ENCODE peak calls at places on chromosomes 5 and 9, in six cellular contexts. V is naive thymus-derived CD4-positive, alpha-beta T cell; Z is esophagus squamous epithelium; O is upper lobe of right lung; F is heart left ventricle; K is lung. R is an unnamed sample. For H3K4me1, the result is how much of the 10 kb centered on the place peaks cover.

GRCh38 chr5:174731214-174732039 is 7.0 kb downstream of the MSX2 start:
- DNase-seq in F (no peak), V (no peak), Z (no peak), K (no peak), O (no peak), R (no peak)

GRCh38 chr5:94395468-94395867 is 222.9 kb downstream of the KIAA0825 start:
- DNase-seq in V (no peak), F (no peak), Z (no peak), O (no peak), K (no peak), R (no peak)

GRCh38 chr5:75723378-75723777 is 6.1 kb upstream of the POC5 start:
- DNase-seq in O (no peak), Z (no peak), F (no peak), K (no peak), V (no peak), R (no peak)

GRCh38 chr5:56450766-56451165 is 217.6 kb upstream of the ANKRD55 start:
- DNase-seq in F (no peak), Z (no peak), O (no peak), K (no peak), V (no peak), R (no peak)

GRCh38 chr5:103466494-103466893 is 96.1 kb downstream of the NUDT12 start:
- DNase-seq in F (no peak), K (no peak), O (no peak), V (no peak), Z (no peak), R (no peak)

GRCh38 chr5:103774736-103775135 is 212.1 kb upstream of the NUDT12 start:
- DNase-seq in V (no peak), F (no peak), Z (no peak), K (no peak), O (no peak), R (no peak)

GRCh38 chr5:43305948-43306563 is 7.2 kb downstream of the HMGCS1 start:
- DNase-seq in K (no peak), F (no peak), O (no peak), Z (no peak), V (peak), R (no peak)

GRCh38 chr5:643811-644271 is 31.7 kb downstream of the CEP72 start:
- DNase-seq in K (no peak), F (no peak), V (no peak), Z (no peak), O (peak), R (no peak)

GRCh38 chr5:58963821-58964220 is 380.9 kb downstream of the RAB3C start:
- DNase-seq in F (no peak), K (no peak), Z (no peak), O (no peak), V (no peak), R (no peak)

GRCh38 chr9:19894975-19895374 is 106.1 kb upstream of the SLC24A2 start:
- DNase-seq in Z (no peak), F (no peak), K (no peak), O (no peak), V (no peak), R (no peak)

GRCh38 chr5:104754311-104754995 is 1191.9 kb upstream of the NUDT12 start:
- DNase-seq in F (no peak), Z (no peak), V (no peak), K (no peak), O (no peak), R (no peak)

GRCh38 chr5:111735829-111736228 is 21.2 kb downstream of the NREP start:
- DNase-seq in V (no peak), Z (no peak), K (peak), F (peak), O (no peak), R (no peak)

GRCh38 chr9:2711716-2712115 is 5.6 kb upstream of the KCNV2 start:
- DNase-seq in Z (no peak), O (no peak), F (no peak), K (no peak), V (no peak), R (no peak)

GRCh38 chr9:95297760-95298159 is 19.7 kb downstream of the FANCC start:
- DNase-seq in O (no peak), F (no peak), V (no peak), K (no peak), Z (no peak), R (no peak)

GRCh38 chr9:8208465-8208864 is 408.9 kb upstream of the DMAC1 start:
- DNase-seq in V (no peak), O (no peak), K (no peak), F (no peak), Z (no peak), R (no peak)
- H3K4me1 ChIP-seq in V (under half), O (under half), K (under half), F (under half), Z (under half), R (under half)

DNA sequence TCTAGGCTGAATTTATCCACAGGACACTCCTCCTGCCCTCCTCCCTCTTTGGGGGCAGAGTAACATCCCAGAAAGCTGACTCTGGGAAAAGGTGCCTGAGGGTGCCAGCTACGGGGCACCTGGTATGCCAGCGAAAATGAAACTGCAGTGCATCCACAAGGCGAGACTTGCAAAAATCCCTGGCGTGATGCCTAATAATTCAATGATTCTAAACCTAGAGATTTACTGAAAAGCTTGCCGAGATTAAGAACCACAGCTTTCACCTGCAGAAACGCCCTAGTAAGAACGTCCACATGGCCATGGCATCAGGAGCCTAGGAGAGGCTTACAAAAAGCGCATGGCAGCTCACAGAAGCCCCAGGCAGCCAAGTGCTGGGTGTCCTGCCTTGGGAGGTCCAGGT is 20.9 kb downstream of the CCNJL start:
- DNase-seq in V (no peak), Z (no peak), F (no peak), O (no peak), K (no peak), R (no peak)
- H3K4me1 ChIP-seq in V (under half), Z (under half), F (under half), O (under half), K (under half), R (under half)

GRCh38 chr5:136891601-136892000 is 526.3 kb upstream of the TRPC7 start:
- DNase-seq in Z (no peak), K (no peak), F (no peak), V (no peak), O (no peak), R (no peak)
- H3K4me1 ChIP-seq in Z (under half), K (under half), F (under half), V (under half), O (under half), R (under half)

GRCh38 chr9:4793412-4794005 is 765 bp downstream of the RCL1 start:
- DNase-seq in O (no peak), F (no peak), K (no peak), V (peak), Z (no peak), R (no peak)
- H3K4me1 ChIP-seq in O (under half), F (under half), K (under half), V (under half), Z (under half), R (under half)

GRCh38 chr9:123483191-123483803 is 127.3 kb downstream of the CRB2 start:
- DNase-seq in O (peak), K (no peak), Z (no peak), F (no peak), V (no peak), R (no peak)
- H3K4me1 ChIP-seq in O (under half), K (under half), Z (under half), F (under half), V (under half), R (under half)

DNA sequence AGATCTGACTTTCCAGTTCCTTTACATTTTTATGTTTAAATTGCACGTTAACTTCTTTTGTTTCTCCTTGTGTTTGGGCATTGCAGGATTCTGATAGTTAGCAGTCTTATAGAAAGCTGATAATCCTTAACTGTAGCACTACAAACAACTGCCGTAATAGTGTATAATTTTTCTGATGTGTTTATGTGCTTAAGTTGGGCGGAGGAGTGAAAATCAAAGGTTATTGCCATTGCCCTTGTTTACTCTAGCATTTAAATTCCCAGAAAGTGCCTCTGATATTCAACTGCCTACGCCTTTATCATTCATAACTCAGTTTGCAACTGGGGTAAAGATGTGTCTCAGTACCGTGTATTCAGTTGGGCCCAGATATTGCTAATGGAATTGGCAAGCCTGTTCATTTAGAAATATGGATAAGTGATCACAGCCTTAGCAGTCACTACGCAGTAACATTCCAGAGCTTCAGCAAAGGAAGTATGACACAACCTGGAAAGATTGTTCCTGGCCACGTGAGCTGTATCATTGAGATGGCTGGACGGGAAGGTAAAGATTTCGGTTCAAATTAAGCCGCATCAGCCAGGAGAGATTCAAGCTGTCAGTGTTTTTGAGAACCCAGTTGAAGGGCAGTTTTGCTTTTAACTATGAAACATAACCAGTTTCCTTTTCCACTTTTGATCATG is 28.1 kb upstream of the LRRTM2 start:
- DNase-seq in Z (no peak), F (no peak), O (no peak), V (no peak), K (no peak), R (no peak)
- H3K4me1 ChIP-seq in Z (under half), F (under half), O (under half), V (under half), K (under half), R (under half)

GRCh38 chr5:149151717-149152116 is 10.4 kb downstream of the ABLIM3 start:
- DNase-seq in Z (no peak), V (no peak), F (no peak), K (no peak), O (no peak), R (no peak)
- H3K4me1 ChIP-seq in Z (under half), V (under half), F (half or more), K (half or more), O (half or more), R (under half)

R was measured in iPS DF 6.9.